ENCODE peak calls at places on chromosome 7, in seven cellular contexts. P is psoas muscle, A is lung, W is SK-N-SH, E is HFFc6, Z is astrocyte of the spinal cord, T is T-helper 22 cell. U is an unnamed sample.

GRCh38 chr7:27747969-27748368 is 8.0 kb downstream of the TAX1BP1 start:
- DNase-seq in P (no peak), A (no peak), W (no peak), E (no peak), Z (no peak), T (no peak), U (no peak)

GRCh38 chr7:20238754-20239324 is 21.7 kb upstream of the MACC1 start:
- DNase-seq in P (no peak), A (no peak), W (no peak), E (no peak), Z (no peak), T (no peak), U (no peak)

GRCh38 chr7:55878701-55879100 is 8.6 kb upstream of the ZNF713 start:
- DNase-seq in P (no peak), A (no peak), W (no peak), E (no peak), Z (no peak), T (no peak), U (no peak)

GRCh38 chr7:71348751-71349415 is 216.9 kb downstream of the GALNT17 start:
- DNase-seq in P (no peak), A (no peak), W (no peak), E (no peak), Z (no peak), T (no peak), U (no peak)

GRCh38 chr7:106788637-106789036 is 76.4 kb upstream of the PIK3CG start:
- DNase-seq in P (no peak), A (no peak), W (no peak), E (no peak), Z (no peak), T (no peak), U (no peak)

GRCh38 chr7:73718905-73719805 is at the start of gene STX1A:
- DNase-seq in P (peak; percentile 86), A (no peak), W (peak; percentile 100), E (peak; percentile 58), Z (peak; percentile 70), T (peak; percentile 53), U (no peak)

GRCh38 chr7:147759327-147759943 is 831.1 kb upstream of the C7orf33 start:
- DNase-seq in P (no peak), A (no peak), W (peak; percentile 16), E (no peak), Z (no peak), T (no peak), U (no peak)

GRCh38 chr7:49852619-49853462 is 79.4 kb downstream of the VWC2 start:
- DNase-seq in P (no peak), A (no peak), W (peak; percentile 68), E (peak; percentile 40), Z (peak; percentile 33), T (no peak), U (peak; percentile 57)

GRCh38 chr7:30837581-30837980 is 66.4 kb downstream of the MINDY4 start:
- DNase-seq in P (no peak), A (no peak), W (no peak), E (no peak), Z (no peak), T (no peak), U (peak; percentile 15)

GRCh38 chr7:41133700-41134099 is 569.2 kb downstream of the INHBA start:
- DNase-seq in P (no peak), A (no peak), W (no peak), E (no peak), Z (no peak), T (no peak), U (no peak)

GRCh38 chr7:108347616-108348015 is 108.6 kb downstream of the NRCAM start:
- DNase-seq in P (no peak), A (no peak), W (no peak), E (peak; percentile 48), Z (peak; percentile 56), T (no peak), U (no peak)